ENCODE peak calls at places on chromosomes 16 and 17, in nine cellular contexts. One of them, this sample, is unnamed.

GRCh38 chr17:60169921-60170817 is 20.4 kb downstream of the CA4 start:
- DNase-seq in progenitor cell of endocrine pancreas: no peak
- DNase-seq in fibroblast of pulmonary artery: peak; percentile 80
- DNase-seq in heart left ventricle: peak; percentile 82
- DNase-seq in cardiac muscle cell: peak; percentile 71
- DNase-seq in foreskin fibroblast: peak; percentile 65
- DNase-seq in esophagus squamous epithelium: no peak
- DNase-seq in tibial nerve: no peak
- DNase-seq in tibial artery: no peak
- DNase-seq in this sample: no peak

GRCh38 chr17:74176546-74177001 is 26.9 kb upstream of the RPL38 start:
- DNase-seq in heart left ventricle: no peak
- DNase-seq in progenitor cell of endocrine pancreas: peak; percentile 60
- DNase-seq in esophagus squamous epithelium: no peak
- DNase-seq in fibroblast of pulmonary artery: peak; percentile 71
- DNase-seq in tibial nerve: peak; percentile 30
- DNase-seq in tibial artery: no peak
- DNase-seq in foreskin fibroblast: peak; percentile 75
- DNase-seq in cardiac muscle cell: peak; percentile 75
- DNase-seq in this sample: no peak

GRCh38 chr16:49278944-49279725 is 2.5 kb downstream of the CBLN1 start:
- DNase-seq in heart left ventricle: no peak
- DNase-seq in fibroblast of pulmonary artery: no peak
- DNase-seq in cardiac muscle cell: no peak
- DNase-seq in tibial nerve: no peak
- DNase-seq in foreskin fibroblast: no peak
- DNase-seq in tibial artery: no peak
- DNase-seq in progenitor cell of endocrine pancreas: no peak
- DNase-seq in esophagus squamous epithelium: no peak
- DNase-seq in this sample: no peak

GRCh38 chr17:4679652-4680051 is 24.3 kb downstream of the PELP1 start:
- DNase-seq in tibial nerve: no peak
- DNase-seq in heart left ventricle: no peak
- DNase-seq in foreskin fibroblast: peak; percentile 60
- DNase-seq in fibroblast of pulmonary artery: peak; percentile 45
- DNase-seq in tibial artery: no peak
- DNase-seq in esophagus squamous epithelium: no peak
- DNase-seq in cardiac muscle cell: peak; percentile 46
- DNase-seq in progenitor cell of endocrine pancreas: no peak
- DNase-seq in this sample: no peak

GRCh38 chr16:4273858-4274291 is 1.1 kb upstream of the TFAP4 start:
- DNase-seq in cardiac muscle cell: peak; percentile 64
- DNase-seq in tibial nerve: no peak
- DNase-seq in fibroblast of pulmonary artery: peak; percentile 75
- DNase-seq in esophagus squamous epithelium: no peak
- DNase-seq in tibial artery: peak; percentile 78
- DNase-seq in foreskin fibroblast: peak; percentile 67
- DNase-seq in progenitor cell of endocrine pancreas: no peak
- DNase-seq in heart left ventricle: peak; percentile 82
- DNase-seq in this sample: peak; percentile 42

GRCh38 chr16:46911038-46911437 is 26.9 kb downstream of the GPT2 start:
- DNase-seq in progenitor cell of endocrine pancreas: no peak
- DNase-seq in foreskin fibroblast: no peak
- DNase-seq in cardiac muscle cell: no peak
- DNase-seq in tibial artery: no peak
- DNase-seq in heart left ventricle: no peak
- DNase-seq in fibroblast of pulmonary artery: no peak
- DNase-seq in tibial nerve: no peak
- DNase-seq in esophagus squamous epithelium: no peak
- DNase-seq in this sample: no peak

GRCh38 chr17:2995362-2995761 is 68.0 kb downstream of the OR1D5 start:
- DNase-seq in foreskin fibroblast: no peak
- DNase-seq in cardiac muscle cell: no peak
- DNase-seq in tibial artery: peak; percentile 38
- DNase-seq in fibroblast of pulmonary artery: no peak
- DNase-seq in esophagus squamous epithelium: no peak
- DNase-seq in progenitor cell of endocrine pancreas: no peak
- DNase-seq in tibial nerve: no peak
- DNase-seq in heart left ventricle: peak; percentile 44
- DNase-seq in this sample: peak; percentile 11

GRCh38 chr16:46765050-46765449 is 16.9 kb upstream of the MYLK3 start:
- DNase-seq in foreskin fibroblast: no peak
- DNase-seq in fibroblast of pulmonary artery: peak; percentile 50
- DNase-seq in cardiac muscle cell: peak; percentile 86
- DNase-seq in tibial artery: no peak
- DNase-seq in progenitor cell of endocrine pancreas: no peak
- DNase-seq in esophagus squamous epithelium: no peak
- DNase-seq in heart left ventricle: no peak
- DNase-seq in tibial nerve: no peak
- DNase-seq in this sample: no peak

GRCh38 chr17:81403671-81404534 is 8.6 kb downstream of the BAHCC1 start:
- DNase-seq in progenitor cell of endocrine pancreas: no peak
- DNase-seq in foreskin fibroblast: no peak
- DNase-seq in esophagus squamous epithelium: no peak
- DNase-seq in tibial nerve: no peak
- DNase-seq in tibial artery: no peak
- DNase-seq in cardiac muscle cell: no peak
- DNase-seq in heart left ventricle: no peak
- DNase-seq in fibroblast of pulmonary artery: no peak
- DNase-seq in this sample: no peak

GRCh38 chr16:54503436-54503835 is 216.8 kb upstream of the IRX3 start:
- DNase-seq in tibial artery: no peak
- DNase-seq in esophagus squamous epithelium: no peak
- DNase-seq in cardiac muscle cell: peak; percentile 55
- DNase-seq in heart left ventricle: no peak
- DNase-seq in fibroblast of pulmonary artery: peak; percentile 22
- DNase-seq in tibial nerve: no peak
- DNase-seq in progenitor cell of endocrine pancreas: no peak
- DNase-seq in foreskin fibroblast: peak; percentile 15
- DNase-seq in this sample: no peak

GRCh38 chr16:75733305-75734141 is 7.2 kb upstream of the CPHXL start:
- DNase-seq in fibroblast of pulmonary artery: peak; percentile 37
- DNase-seq in foreskin fibroblast: peak; percentile 83
- DNase-seq in tibial artery: peak; percentile 69
- DNase-seq in esophagus squamous epithelium: no peak
- DNase-seq in progenitor cell of endocrine pancreas: no peak
- DNase-seq in tibial nerve: no peak
- DNase-seq in cardiac muscle cell: peak; percentile 58
- DNase-seq in heart left ventricle: no peak
- DNase-seq in this sample: no peak

DNA sequence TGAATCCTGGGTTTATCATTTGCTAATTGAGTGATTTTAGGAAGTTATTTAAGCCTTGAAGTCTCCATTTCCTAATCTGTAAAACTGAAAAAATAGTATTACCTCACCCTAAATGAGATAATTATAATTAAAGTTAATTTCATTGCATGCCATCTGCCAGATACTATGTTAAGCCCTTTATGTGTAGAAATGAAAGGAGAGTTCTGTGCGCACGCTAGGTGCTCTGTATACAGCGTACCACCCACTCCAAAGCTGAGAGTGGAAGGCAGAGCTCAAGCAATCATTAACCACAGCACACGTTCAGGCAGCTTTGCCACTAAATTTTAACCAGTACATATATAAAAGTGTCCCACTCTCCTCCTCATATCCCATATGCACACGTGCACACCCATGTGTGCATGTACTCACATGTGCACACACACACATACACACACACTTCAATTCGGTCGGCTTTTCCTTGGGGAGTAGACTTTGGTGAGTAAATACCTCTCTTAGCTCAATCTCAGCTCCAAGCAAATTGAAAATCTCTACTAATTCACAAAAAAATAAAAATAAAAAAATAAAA is 204.8 kb downstream of the GRIN2A start:
- DNase-seq in cardiac muscle cell: no peak
- DNase-seq in heart left ventricle: no peak
- DNase-seq in fibroblast of pulmonary artery: no peak
- DNase-seq in tibial nerve: no peak
- DNase-seq in esophagus squamous epithelium: no peak
- DNase-seq in foreskin fibroblast: no peak
- DNase-seq in tibial artery: no peak
- DNase-seq in progenitor cell of endocrine pancreas: no peak
- DNase-seq in this sample: no peak
- TF ChIP-seq CTCF in cardiac muscle cell: no peak
- TF ChIP-seq CTCF in heart left ventricle: no peak
- TF ChIP-seq CTCF in fibroblast of pulmonary artery: no peak
- TF ChIP-seq CTCF in tibial nerve: no peak
- TF ChIP-seq CTCF in esophagus squamous epithelium: no peak
- TF ChIP-seq CTCF in foreskin fibroblast: no peak
- TF ChIP-seq CTCF in tibial artery: no peak
- TF ChIP-seq CTCF in progenitor cell of endocrine pancreas: no peak
- TF ChIP-seq CTCF in this sample: no peak

GRCh38 chr17:44844390-44844830 is 3.3 kb upstream of the HIGD1B start:
- DNase-seq in foreskin fibroblast: peak; percentile 22
- DNase-seq in esophagus squamous epithelium: no peak
- DNase-seq in heart left ventricle: peak; percentile 81
- DNase-seq in tibial nerve: no peak
- DNase-seq in fibroblast of pulmonary artery: peak; percentile 46
- DNase-seq in progenitor cell of endocrine pancreas: no peak
- DNase-seq in tibial artery: peak; percentile 69
- DNase-seq in cardiac muscle cell: peak; percentile 41
- DNase-seq in this sample: no peak

GRCh38 chr17:44840936-44841335 is 6.7 kb upstream of the HIGD1B start:
- DNase-seq in progenitor cell of endocrine pancreas: no peak
- DNase-seq in fibroblast of pulmonary artery: no peak
- DNase-seq in foreskin fibroblast: no peak
- DNase-seq in esophagus squamous epithelium: no peak
- DNase-seq in tibial nerve: no peak
- DNase-seq in heart left ventricle: no peak
- DNase-seq in cardiac muscle cell: no peak
- DNase-seq in tibial artery: no peak
- DNase-seq in this sample: no peak

GRCh38 chr17:44846206-44846605 is 1.5 kb upstream of the HIGD1B start:
- DNase-seq in esophagus squamous epithelium: no peak
- DNase-seq in tibial nerve: no peak
- DNase-seq in cardiac muscle cell: no peak
- DNase-seq in heart left ventricle: no peak
- DNase-seq in progenitor cell of endocrine pancreas: no peak
- DNase-seq in tibial artery: no peak
- DNase-seq in foreskin fibroblast: no peak
- DNase-seq in fibroblast of pulmonary artery: no peak
- DNase-seq in this sample: no peak

GRCh38 chr17:44840274-44840673 is 7.4 kb upstream of the HIGD1B start:
- DNase-seq in esophagus squamous epithelium: no peak
- DNase-seq in tibial nerve: no peak
- DNase-seq in heart left ventricle: no peak
- DNase-seq in fibroblast of pulmonary artery: no peak
- DNase-seq in tibial artery: no peak
- DNase-seq in cardiac muscle cell: no peak
- DNase-seq in foreskin fibroblast: no peak
- DNase-seq in progenitor cell of endocrine pancreas: no peak
- DNase-seq in this sample: no peak

DNA sequence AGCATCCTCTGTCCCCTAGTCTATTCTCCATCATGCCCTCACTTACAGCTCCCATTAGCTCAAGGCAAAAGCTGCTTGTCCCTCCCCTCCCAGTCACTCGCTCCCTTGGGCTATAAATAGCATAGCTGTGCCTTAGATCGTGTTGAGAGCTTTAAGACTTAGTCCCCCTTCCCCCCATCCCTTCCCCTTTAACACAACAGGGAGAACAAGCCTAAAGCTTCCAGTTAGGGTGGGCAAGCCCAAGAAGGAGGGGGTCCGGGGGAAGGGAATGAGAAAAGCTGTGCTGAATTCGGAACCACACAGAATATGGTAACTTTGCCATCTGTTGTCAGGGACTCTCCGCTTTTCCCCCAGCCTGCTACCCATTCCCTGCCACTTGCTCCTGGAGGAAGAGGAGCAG is 4.9 kb upstream of the HIGD1B start:
- DNase-seq in tibial nerve: no peak
- DNase-seq in cardiac muscle cell: no peak
- DNase-seq in esophagus squamous epithelium: no peak
- DNase-seq in fibroblast of pulmonary artery: no peak
- DNase-seq in heart left ventricle: no peak
- DNase-seq in tibial artery: no peak
- DNase-seq in foreskin fibroblast: peak; percentile 44
- DNase-seq in progenitor cell of endocrine pancreas: no peak
- DNase-seq in this sample: no peak
- TF ChIP-seq CTCF in tibial nerve: no peak
- TF ChIP-seq CTCF in cardiac muscle cell: no peak
- TF ChIP-seq CTCF in esophagus squamous epithelium: no peak
- TF ChIP-seq CTCF in fibroblast of pulmonary artery: no peak
- TF ChIP-seq CTCF in heart left ventricle: no peak
- TF ChIP-seq CTCF in tibial artery: no peak
- TF ChIP-seq CTCF in foreskin fibroblast: no peak
- TF ChIP-seq CTCF in progenitor cell of endocrine pancreas: no peak
- TF ChIP-seq CTCF in this sample: no peak

DNA sequence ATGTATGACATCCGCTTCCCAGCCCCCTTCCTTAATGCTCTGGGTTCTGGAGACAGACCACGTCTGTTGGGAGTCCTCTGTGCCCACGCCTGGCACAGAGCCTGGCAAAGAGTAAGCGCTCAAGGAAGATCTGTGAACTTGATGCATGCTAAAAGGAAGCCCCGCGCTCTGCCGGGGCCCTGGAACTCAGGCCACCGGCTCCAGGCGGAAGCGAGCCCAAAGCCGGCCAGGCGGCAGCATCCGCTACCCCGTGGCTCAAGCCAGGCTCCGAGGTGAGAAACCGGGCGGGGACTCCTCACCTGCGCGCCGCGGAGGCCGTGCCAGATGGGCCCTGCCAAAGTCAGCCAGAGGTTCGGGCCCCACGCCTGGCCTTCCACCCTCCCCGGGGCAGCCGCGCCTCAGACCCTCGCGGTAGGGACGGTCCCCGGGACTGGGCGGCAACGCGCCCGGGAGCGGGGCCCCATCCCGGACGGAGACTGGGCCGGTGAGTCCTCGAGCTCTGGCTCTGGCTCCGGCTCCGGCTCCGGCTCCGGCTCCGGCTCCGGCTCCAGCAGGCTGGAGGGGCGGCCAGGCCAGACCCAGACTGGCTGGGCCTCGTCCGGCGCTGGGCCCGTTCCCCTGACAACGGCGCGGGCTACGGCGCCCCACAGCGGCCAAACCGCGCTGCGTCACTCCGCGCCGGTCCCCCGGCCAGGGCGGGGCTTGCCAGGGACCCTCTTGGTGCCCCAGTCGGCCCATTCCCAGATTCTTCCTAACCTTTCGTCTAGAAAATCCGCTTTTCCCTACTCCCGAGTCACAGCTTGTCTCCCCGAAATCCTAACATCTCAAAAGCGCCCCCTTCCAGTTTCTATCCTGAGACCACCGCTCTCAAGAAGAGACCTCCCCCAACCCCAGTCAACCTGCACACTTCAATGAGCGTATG is at the start of gene ZDHHC1:
- DNase-seq in cardiac muscle cell: peak; percentile 77
- DNase-seq in progenitor cell of endocrine pancreas: peak; percentile 72
- DNase-seq in tibial nerve: no peak
- DNase-seq in foreskin fibroblast: peak; percentile 90
- DNase-seq in tibial artery: peak; percentile 81
- DNase-seq in esophagus squamous epithelium: no peak
- DNase-seq in heart left ventricle: peak; percentile 88
- DNase-seq in fibroblast of pulmonary artery: peak; percentile 66
- DNase-seq in this sample: peak; percentile 57
- TF ChIP-seq CTCF in cardiac muscle cell: peak; percentile 38
- TF ChIP-seq CTCF in progenitor cell of endocrine pancreas: peak; percentile 62
- TF ChIP-seq CTCF in tibial nerve: peak; percentile 83
- TF ChIP-seq CTCF in foreskin fibroblast: peak; percentile 43
- TF ChIP-seq CTCF in tibial artery: peak; percentile 40
- TF ChIP-seq CTCF in esophagus squamous epithelium: peak; percentile 41
- TF ChIP-seq CTCF in heart left ventricle: peak; percentile 49
- TF ChIP-seq CTCF in fibroblast of pulmonary artery: no peak
- TF ChIP-seq CTCF in this sample: peak; percentile 37

GRCh38 chr17:29143894-29144293 is 36.3 kb downstream of the MYO18A start:
- DNase-seq in tibial nerve: no peak
- DNase-seq in esophagus squamous epithelium: no peak
- DNase-seq in foreskin fibroblast: peak; percentile 69
- DNase-seq in cardiac muscle cell: no peak
- DNase-seq in fibroblast of pulmonary artery: no peak
- DNase-seq in tibial artery: no peak
- DNase-seq in heart left ventricle: no peak
- DNase-seq in progenitor cell of endocrine pancreas: no peak
- DNase-seq in this sample: no peak
- TF ChIP-seq CTCF in tibial nerve: peak; percentile 35
- TF ChIP-seq CTCF in esophagus squamous epithelium: no peak
- TF ChIP-seq CTCF in foreskin fibroblast: peak; percentile 64
- TF ChIP-seq CTCF in cardiac muscle cell: peak; percentile 40
- TF ChIP-seq CTCF in fibroblast of pulmonary artery: peak; percentile 43
- TF ChIP-seq CTCF in tibial artery: peak; percentile 18
- TF ChIP-seq CTCF in heart left ventricle: peak; percentile 12
- TF ChIP-seq CTCF in progenitor cell of endocrine pancreas: peak; percentile 35
- TF ChIP-seq CTCF in this sample: no peak